ENCODE peak calls at places on chromosomes 5 and 9, in ten cellular contexts. I is RCC 7860; D is osteocyte; X is HFF-Myc; H is AG10803; N is stimulated activated naive B cell treated with anti-CD40 and anti-IgM and Interleukin-4, amounts not matched to agents 10 μg/mL and 1 μg/mL and 100 μg/mL, for 72 hours; L is SW 1271; V is fibroblast of pulmonary artery; F is PC-9; T is mesendoderm. K is an unnamed sample.
A peak's percentile ranks its signal among the peaks of the same experiment; 100 is the strongest.

GRCh38 chr5:107074991-107075390 is 595.7 kb downstream of the EFNA5 start:
- DNase-seq in D (no peak), N (no peak), I (peak; percentile 82), F (no peak), L (no peak), V (no peak), T (no peak), X (no peak), H (no peak), K (no peak)

GRCh38 chr5:132477784-132478497 is 12.6 kb downstream of the IRF1 start:
- DNase-seq in T (no peak), V (no peak), N (no peak), D (no peak), L (no peak), I (no peak), F (no peak), H (no peak), X (no peak), K (no peak)

GRCh38 chr9:127968717-127969383 is 11.9 kb downstream of the EEIG1 start:
- DNase-seq in L (peak; percentile 19), X (peak; percentile 81), N (no peak), I (peak; percentile 43), D (no peak), T (peak; percentile 35), H (peak; percentile 92), V (peak; percentile 83), F (peak; percentile 66), K (no peak)

GRCh38 chr9:128828267-128828666 is 1.3 kb downstream of the SPOUT1 start:
- DNase-seq in T (no peak), V (no peak), I (no peak), X (no peak), F (no peak), D (no peak), N (no peak), H (no peak), L (no peak), K (no peak)

GRCh38 chr5:63050916-63051315 is 472.3 kb downstream of the LRRC70 start:
- DNase-seq in I (no peak), T (no peak), D (no peak), N (no peak), L (no peak), X (no peak), F (no peak), V (no peak), H (no peak), K (no peak)

GRCh38 chr5:143161893-143162520 is 241.5 kb downstream of the NR3C1 start:
- DNase-seq in D (no peak), H (peak; percentile 94), N (no peak), V (peak; percentile 89), L (no peak), F (no peak), T (no peak), I (no peak), X (no peak), K (no peak)

GRCh38 chr9:6931913-6932312 is 174.1 kb downstream of the KDM4C start:
- DNase-seq in V (peak; percentile 42), T (peak; percentile 21), D (no peak), X (no peak), N (peak; percentile 19), F (peak; percentile 1), I (peak; percentile 55), L (no peak), H (peak; percentile 80), K (no peak)

GRCh38 chr9:84990416-84990815 is 320.9 kb downstream of the NTRK2 start:
- DNase-seq in H (no peak), F (no peak), N (no peak), T (no peak), I (no peak), X (no peak), L (no peak), D (no peak), V (no peak), K (no peak)

GRCh38 chr5:87899109-87900100 is 369.2 kb downstream of the TMEM161B start:
- DNase-seq in H (no peak), L (no peak), N (no peak), D (no peak), X (no peak), V (no peak), F (no peak), T (peak; percentile 23), I (no peak), K (no peak)

GRCh38 chr9:134597957-134598883 is 43.4 kb upstream of the COL5A1 start:
- DNase-seq in T (peak; percentile 39), V (no peak), D (no peak), F (no peak), L (no peak), N (no peak), H (no peak), X (no peak), I (no peak), K (no peak)

GRCh38 chr9:134189475-134190231 is 25.3 kb upstream of the RNU6ATAC start:
- DNase-seq in L (no peak), T (no peak), N (no peak), V (no peak), F (no peak), I (no peak), H (no peak), X (no peak), D (no peak), K (no peak)

GRCh38 chr9:125632321-125633115 is 74.5 kb downstream of the MAPKAP1 start:
- DNase-seq in X (no peak), F (no peak), L (peak; percentile 27), H (no peak), N (peak; percentile 73), D (no peak), T (no peak), I (peak; percentile 91), V (no peak), K (peak; percentile 36)

GRCh38 chr9:70486127-70486526 is 71.7 kb upstream of the KLF9 start:
- DNase-seq in D (no peak), H (no peak), T (no peak), N (no peak), F (no peak), L (no peak), I (no peak), X (no peak), V (no peak), K (no peak)

GRCh38 chr5:80141681-80142080 is 106.5 kb downstream of the THBS4 start:
- DNase-seq in H (peak; percentile 73), L (no peak), I (no peak), D (no peak), N (no peak), X (no peak), V (no peak), T (peak; percentile 35), F (no peak), K (no peak)

GRCh38 chr5:79020861-79021561 is 35.9 kb upstream of the ARSB start:
- DNase-seq in H (peak; percentile 87), X (peak; percentile 35), N (peak; percentile 13), I (peak; percentile 5), T (peak; percentile 72), D (no peak), L (peak; percentile 49), V (peak; percentile 86), F (peak; percentile 38), K (peak; percentile 28)

GRCh38 chr5:166767858-166768257 is 1523.6 kb upstream of the WWC1 start:
- DNase-seq in L (no peak), H (no peak), I (no peak), T (no peak), N (no peak), D (no peak), V (no peak), F (no peak), X (no peak), K (no peak)

GRCh38 chr5:171412186-171412585 is 7.3 kb upstream of the FGF18 start:
- DNase-seq in F (no peak), T (no peak), N (no peak), V (no peak), I (no peak), L (no peak), D (no peak), H (no peak), X (no peak), K (no peak)

GRCh38 chr5:34016243-34016642 is 8.4 kb upstream of the AMACR start:
- DNase-seq in I (no peak), T (no peak), V (no peak), D (no peak), F (no peak), H (no peak), X (no peak), N (no peak), L (no peak), K (no peak)

GRCh38 chr9:13128266-13128825 is 151.1 kb downstream of the MPDZ start:
- DNase-seq in V (peak; percentile 31), N (no peak), F (peak; percentile 19), X (no peak), H (peak; percentile 77), L (no peak), D (no peak), T (no peak), I (no peak), K (no peak)

GRCh38 chr9:81292056-81292805 is 397.1 kb downstream of the TLE1 start:
- DNase-seq in X (no peak), H (no peak), V (no peak), L (no peak), I (no peak), T (peak; percentile 68), D (no peak), F (no peak), N (no peak), K (no peak)

GRCh38 chr5:143182901-143183820 is 220.3 kb downstream of the NR3C1 start:
- DNase-seq in T (peak; percentile 27), I (no peak), F (no peak), X (no peak), D (no peak), N (peak; percentile 79), L (no peak), H (no peak), V (peak; percentile 91), K (peak; percentile 10)

GRCh38 chr9:91896513-91897121 is 53.4 kb downstream of the ROR2 start:
- DNase-seq in V (peak; percentile 76), H (peak; percentile 42), D (no peak), N (no peak), T (no peak), I (peak; percentile 34), F (no peak), L (no peak), X (no peak), K (no peak)

GRCh38 chr5:96577909-96578308 is 84.3 kb upstream of the CAST start:
- DNase-seq in D (no peak), H (peak; percentile 55), T (no peak), L (no peak), X (no peak), I (no peak), V (no peak), N (no peak), F (no peak), K (no peak)

GRCh38 chr9:135224921-135225541 is 137.6 kb downstream of the OLFM1 start:
- DNase-seq in L (no peak), X (no peak), D (no peak), F (no peak), N (no peak), V (no peak), H (no peak), T (no peak), I (no peak), K (no peak)

GRCh38 chr5:633521-633955 is 21.4 kb downstream of the CEP72 start:
- DNase-seq in I (no peak), N (no peak), T (no peak), V (peak; percentile 11), H (no peak), L (no peak), F (no peak), D (no peak), X (no peak), K (no peak)

GRCh38 chr9:114084282-114085073 is 6.4 kb upstream of the AMBP start:
- DNase-seq in F (no peak), N (no peak), D (peak; percentile 63), L (no peak), X (no peak), I (no peak), T (no peak), V (no peak), H (no peak), K (no peak)

GRCh38 chr5:154397652-154398406 is 48.0 kb upstream of the SAP30L start:
- DNase-seq in I (no peak), F (no peak), L (no peak), T (no peak), D (no peak), X (no peak), N (no peak), H (no peak), V (no peak), K (no peak)

GRCh38 chr5:103454774-103455173 is 107.8 kb downstream of the NUDT12 start:
- DNase-seq in N (no peak), D (no peak), L (no peak), I (no peak), H (no peak), T (no peak), F (no peak), X (no peak), V (peak; percentile 39), K (no peak)

K was measured in GM19239.